ENCODE peak calls at places on chromosome 3, in seven cellular contexts. W is coronary artery, Q is stomach, I is ascending aorta, N is AG09309, Z is fibroblast of pulmonary artery, S is HepG2. B is an unnamed sample.

GRCh38 chr3:40191850-40192448 is 117.6 kb upstream of the EIF1B start:
- DNase-seq in W (no peak), Q (peak; percentile 66), I (no peak), N (no peak), Z (peak; percentile 72), S (peak; percentile 33), B (peak; percentile 58)

GRCh38 chr3:72661115-72661457 is 187.2 kb downstream of the SHQ1 start:
- DNase-seq in W (no peak), Q (peak; percentile 86), I (peak; percentile 28), N (peak; percentile 75), Z (peak; percentile 75), S (no peak), B (peak; percentile 95)

GRCh38 chr3:36175916-36176461 is 204.3 kb upstream of the STAC start:
- DNase-seq in W (no peak), Q (no peak), I (no peak), N (no peak), Z (no peak), S (no peak), B (no peak)

GRCh38 chr3:126124148-126124868 is 40.4 kb upstream of the SLC41A3 start:
- DNase-seq in W (peak; percentile 60), Q (peak; percentile 17), I (no peak), N (no peak), Z (no peak), S (no peak), B (no peak)

GRCh38 chr3:186826316-186826977 is 16.1 kb upstream of the ADIPOQ start:
- DNase-seq in W (no peak), Q (no peak), I (no peak), N (no peak), Z (no peak), S (no peak), B (no peak)

GRCh38 chr3:189773056-189773455 is 141.9 kb downstream of the TP63 start:
- DNase-seq in W (no peak), Q (no peak), I (no peak), N (peak; percentile 92), Z (peak; percentile 43), S (no peak), B (no peak)

GRCh38 chr3:6994081-6994668 is 133.3 kb downstream of the GRM7 start:
- DNase-seq in W (no peak), Q (no peak), I (no peak), N (no peak), Z (peak; percentile 9), S (no peak), B (peak; percentile 3)

GRCh38 chr3:188974856-188975611 is 196.7 kb upstream of the TPRG1 start:
- DNase-seq in W (no peak), Q (no peak), I (no peak), N (peak; percentile 23), Z (no peak), S (no peak), B (no peak)

GRCh38 chr3:46669191-46669999 is 24.1 kb downstream of the ALS2CL start:
- DNase-seq in W (peak; percentile 52), Q (peak; percentile 10), I (peak; percentile 6), N (no peak), Z (no peak), S (no peak), B (no peak)

GRCh38 chr3:9014189-9014588 is 50.9 kb upstream of the RAD18 start:
- DNase-seq in W (no peak), Q (no peak), I (no peak), N (no peak), Z (peak; percentile 20), S (no peak), B (no peak)

GRCh38 chr3:81799403-81799802 is 38.0 kb upstream of the GBE1 start:
- DNase-seq in W (no peak), Q (no peak), I (no peak), N (no peak), Z (peak; percentile 29), S (no peak), B (peak; percentile 5)

GRCh38 chr3:29755416-29755815 is 474.5 kb downstream of the RBMS3 start:
- DNase-seq in W (no peak), Q (no peak), I (no peak), N (no peak), Z (no peak), S (no peak), B (no peak)

GRCh38 chr3:160180581-160181216 is 44.5 kb upstream of the C3orf80 start:
- DNase-seq in W (no peak), Q (no peak), I (no peak), N (peak; percentile 95), Z (peak; percentile 55), S (no peak), B (no peak)

GRCh38 chr3:184539801-184540440 is 21.7 kb upstream of the EPHB3 start:
- DNase-seq in W (no peak), Q (no peak), I (no peak), N (no peak), Z (no peak), S (no peak), B (no peak)

GRCh38 chr3:157444789-157445188 is 8.1 kb downstream of the PTX3 start:
- DNase-seq in W (no peak), Q (no peak), I (no peak), N (no peak), Z (no peak), S (no peak), B (no peak)

GRCh38 chr3:58536501-58537411 is at the start of gene ACOX2:
- DNase-seq in W (peak; percentile 82), Q (peak; percentile 48), I (no peak), N (peak; percentile 43), Z (peak; percentile 84), S (no peak), B (no peak)

GRCh38 chr3:126118591-126118990 is 34.7 kb upstream of the SLC41A3 start:
- DNase-seq in W (peak; percentile 49), Q (peak; percentile 14), I (no peak), N (no peak), Z (no peak), S (no peak), B (no peak)

GRCh38 chr3:41711656-41712055 is 250.2 kb downstream of the ULK4 start:
- DNase-seq in W (no peak), Q (no peak), I (no peak), N (peak; percentile 20), Z (peak; percentile 44), S (no peak), B (no peak)

GRCh38 chr3:23474580-23475357 is 271.6 kb downstream of the UBE2E2 start:
- DNase-seq in W (no peak), Q (no peak), I (no peak), N (no peak), Z (no peak), S (no peak), B (no peak)

GRCh38 chr3:32952369-32953067 is 1.1 kb downstream of the CCR4 start:
- DNase-seq in W (no peak), Q (no peak), I (no peak), N (no peak), Z (no peak), S (no peak), B (no peak)

GRCh38 chr3:54826255-54826691 is 101.6 kb downstream of the LRTM1 start:
- DNase-seq in W (no peak), Q (no peak), I (no peak), N (peak; percentile 16), Z (no peak), S (no peak), B (no peak)

GRCh38 chr3:169744332-169745054 is 20.4 kb downstream of the TERC start:
- DNase-seq in W (no peak), Q (no peak), I (no peak), N (no peak), Z (peak; percentile 61), S (no peak), B (peak; percentile 26)

DNA sequence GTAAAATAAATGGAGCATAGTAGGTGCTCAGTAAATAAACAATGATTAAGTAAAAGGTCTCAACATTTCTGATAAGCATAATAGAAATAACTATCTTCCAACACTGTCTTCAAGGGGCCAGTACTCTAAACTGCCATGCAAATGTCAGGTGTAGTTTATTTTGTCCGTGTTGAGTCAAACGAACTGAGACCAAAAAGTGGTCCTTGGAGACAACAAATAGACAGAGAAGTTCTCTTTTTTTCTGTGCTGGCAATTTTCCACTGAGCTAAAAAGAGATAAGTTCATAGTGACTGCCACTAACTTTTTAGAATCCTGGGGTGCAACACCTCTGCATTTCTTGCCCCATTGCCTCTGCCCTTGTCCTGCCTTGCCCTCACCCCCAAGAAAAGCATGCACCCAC is 14.7 kb upstream of the MBNL1 start:
- DNase-seq in W (no peak), Q (no peak), I (no peak), N (no peak), Z (no peak), S (no peak), B (no peak)
- H3K4me3 ChIP-seq in W (no peak overlapping the region), Q (no peak overlapping the region), I (no peak overlapping the region), N (no peak overlapping the region), Z (no peak overlapping the region), S (no peak overlapping the region), B (no peak overlapping the region)

DNA sequence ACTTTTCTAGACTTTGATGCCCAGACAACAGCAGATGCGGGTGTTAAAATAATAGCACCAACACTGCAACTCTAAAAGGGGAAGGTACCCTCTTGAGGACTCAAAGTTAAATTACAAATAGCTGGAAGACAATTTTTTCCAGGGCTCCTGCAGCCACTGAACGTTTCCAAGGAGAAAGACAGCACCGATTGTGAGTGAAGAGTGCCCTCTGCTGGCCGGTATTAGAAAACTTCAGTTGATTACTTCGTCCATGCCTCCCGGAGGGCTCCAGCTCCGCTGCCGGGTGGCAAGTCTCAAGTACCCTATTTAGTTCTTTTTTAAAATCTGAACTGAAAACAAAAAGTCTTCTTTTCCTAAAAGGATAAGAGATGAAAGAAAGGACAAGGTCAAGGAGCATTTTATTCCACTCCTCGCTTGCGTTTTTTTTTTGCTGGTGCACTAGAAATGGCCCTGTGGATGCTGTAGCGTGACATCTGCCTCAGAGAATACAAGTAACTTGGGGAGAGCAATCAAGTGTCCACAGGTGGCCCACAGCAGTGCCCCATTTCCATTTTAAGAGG is 71.5 kb upstream of the SPATA12 start:
- DNase-seq in W (no peak), Q (peak; percentile 82), I (no peak), N (no peak), Z (peak; percentile 92), S (peak; percentile 73), B (peak; percentile 76)
- TF ChIP-seq CTCF in W (peak; percentile 68), Q (peak; percentile 66), I (peak; percentile 72), N (peak; percentile 73), Z (peak; percentile 67), S (peak; percentile 86), B (peak; percentile 70)

DNA sequence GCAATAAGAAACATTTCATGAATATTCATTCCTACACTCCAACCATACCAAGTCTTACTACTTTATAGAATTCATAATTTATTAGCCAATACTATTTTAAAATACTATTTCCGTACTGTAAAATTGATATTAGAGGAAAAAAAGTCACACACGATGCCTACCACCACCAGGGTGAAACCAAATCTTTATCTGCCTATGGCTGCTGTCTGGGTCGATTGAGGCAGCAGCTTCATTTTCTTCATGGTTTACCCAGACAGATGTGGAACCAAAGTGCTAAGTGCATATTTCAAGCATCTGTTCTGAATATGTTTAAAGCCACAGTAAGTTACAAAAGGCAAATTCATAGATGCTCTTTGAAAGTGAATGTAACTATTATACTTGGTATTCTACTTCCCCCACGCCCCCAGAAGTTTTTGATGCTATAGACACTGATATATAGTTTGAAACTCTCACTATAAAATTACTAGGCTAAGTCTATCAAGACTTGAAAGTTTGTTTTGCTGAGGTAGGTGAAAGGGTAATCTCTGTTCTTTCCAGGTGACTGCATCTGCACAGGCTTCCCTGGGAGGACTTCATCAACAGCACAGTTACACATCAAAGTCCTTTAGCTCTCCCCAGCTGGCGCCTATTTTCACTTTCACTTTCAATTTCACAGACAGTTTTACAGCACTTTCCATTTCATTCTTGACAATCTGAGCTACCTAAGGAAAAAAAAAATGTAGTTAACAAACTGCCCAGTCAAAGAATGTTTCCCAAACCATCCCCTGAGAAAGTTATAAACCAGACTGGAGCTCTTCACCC is 113.9 kb downstream of the POLQ start:
- DNase-seq in W (no peak), Q (no peak), I (no peak), N (peak; percentile 14), Z (peak; percentile 56), S (peak; percentile 35), B (peak; percentile 13)
- H3K4me3 ChIP-seq in W (peak overlapping the region; percentile 64), Q (peak overlapping the region; percentile 13), I (peak overlapping the region; percentile 42), N (no peak overlapping the region), Z (peak overlapping the region; percentile 42), S (no peak overlapping the region), B (no peak overlapping the region)

GRCh38 chr3:21195203-21195602 is 555.8 kb downstream of the ZNF385D start:
- DNase-seq in W (no peak), Q (no peak), I (no peak), N (no peak), Z (no peak), S (no peak), B (no peak)
- TF ChIP-seq CTCF in W (no peak), Q (no peak), I (no peak), N (no peak), Z (no peak), S (no peak), B (no peak)

B was measured in epithelial cell of esophagus.